ENCODE peak calls at places on chromosomes 12 and 14, in five cellular contexts. A is cardiac fibroblast, X is fibroblast of pulmonary artery, E is uterus, N is fibroblast of lung. J is an unnamed sample.
A peak's percentile ranks its signal among the peaks of the same experiment; 100 is the strongest.

GRCh38 chr14:86838363-86838762 is 1154.6 kb downstream of the GALC start:
- DNase-seq in A (peak; percentile 31), E (no peak), X (no peak), N (peak; percentile 24), J (no peak)

GRCh38 chr12:66776974-66777373 is 98.1 kb upstream of the GRIP1 start:
- DNase-seq in A (no peak), N (no peak), E (no peak), X (no peak), J (no peak)

GRCh38 chr12:182381-182883 is 31.5 kb downstream of the SLC6A12 start:
- DNase-seq in E (no peak), X (peak; percentile 57), A (peak; percentile 44), N (peak; percentile 70), J (no peak)

GRCh38 chr14:26605602-26606001 is 7.8 kb upstream of the NOVA1 start:
- DNase-seq in E (no peak), A (no peak), N (no peak), X (no peak), J (no peak)

GRCh38 chr12:51793201-51793600 is 55.3 kb downstream of the FIGNL2 start:
- DNase-seq in A (no peak), N (no peak), X (no peak), E (no peak), J (no peak)

GRCh38 chr14:95941897-95942296 is 65.3 kb downstream of the TUNAR start:
- DNase-seq in N (no peak), A (no peak), E (no peak), X (no peak), J (no peak)

GRCh38 chr12:82124711-82125110 is 233.5 kb downstream of the CCDC59 start:
- DNase-seq in N (no peak), E (no peak), X (no peak), A (no peak), J (no peak)

GRCh38 chr12:44558340-44559100 is 317.6 kb downstream of the NELL2 start:
- DNase-seq in N (no peak), A (no peak), X (no peak), E (no peak), J (no peak)

GRCh38 chr12:43776498-43776897 is 17.7 kb downstream of the IRAK4 start:
- DNase-seq in A (peak; percentile 42), X (peak; percentile 36), N (peak; percentile 53), E (no peak), J (no peak)

GRCh38 chr12:68624933-68625332 is 14.2 kb downstream of the RAP1B start:
- DNase-seq in X (no peak), E (no peak), N (no peak), A (no peak), J (no peak)

GRCh38 chr12:113889076-113889475 is 77.0 kb downstream of the RBM19 start:
- DNase-seq in N (no peak), X (no peak), E (no peak), A (no peak), J (no peak)

GRCh38 chr14:73234586-73235394 is 2.5 kb upstream of the PAPLN start:
- DNase-seq in X (no peak), N (no peak), A (no peak), E (no peak), J (no peak)

GRCh38 chr12:102757154-102757873 is 159.7 kb downstream of the PAH start:
- DNase-seq in N (no peak), X (no peak), E (peak; percentile 79), A (peak; percentile 50), J (no peak)

GRCh38 chr14:61202124-61202523 is 79.0 kb downstream of the TMEM30B start:
- DNase-seq in N (no peak), E (no peak), X (no peak), A (no peak), J (no peak)

GRCh38 chr14:50762001-50762930 is 68.7 kb downstream of the NIN start:
- DNase-seq in X (peak; percentile 42), E (no peak), N (peak; percentile 60), A (peak; percentile 7), J (no peak)

GRCh38 chr14:73289729-73290128 is 52.4 kb downstream of the PAPLN start:
- DNase-seq in A (no peak), N (no peak), E (no peak), X (no peak), J (no peak)

GRCh38 chr12:101795786-101796185 is 35.0 kb downstream of the GNPTAB start:
- DNase-seq in E (no peak), A (no peak), X (no peak), N (no peak), J (no peak)

GRCh38 chr12:25972783-25973182 is 14.3 kb downstream of the RASSF8 start:
- DNase-seq in N (peak; percentile 84), E (no peak), X (peak; percentile 79), A (peak; percentile 76), J (no peak)

GRCh38 chr12:118120579-118121363 is 15.2 kb upstream of the PEBP1 start:
- DNase-seq in E (peak; percentile 63), A (peak; percentile 78), X (peak; percentile 75), N (peak; percentile 73), J (peak; percentile 79)

GRCh38 chr14:90518941-90519256 is 122.1 kb downstream of the CALM1 start:
- DNase-seq in E (no peak), N (no peak), X (no peak), A (peak; percentile 42), J (peak; percentile 58)

GRCh38 chr14:105765893-105766614 is 239.7 kb downstream of the TMEM121 start:
- DNase-seq in E (no peak), X (no peak), N (no peak), A (no peak), J (no peak)

GRCh38 chr14:36057452-36058142 is 118.9 kb downstream of the PTCSC3 start:
- DNase-seq in N (no peak), E (no peak), A (no peak), X (no peak), J (no peak)

GRCh38 chr14:37278673-37279538 is 81.2 kb downstream of the MIPOL1 start:
- DNase-seq in A (no peak), X (no peak), E (no peak), N (no peak), J (no peak)

GRCh38 chr12:11227373-11227772 is 40.6 kb upstream of the TAS2R42 start:
- DNase-seq in E (no peak), N (no peak), X (no peak), A (no peak), J (no peak)

GRCh38 chr12:117674313-117674712 is 294.5 kb downstream of the KSR2 start:
- DNase-seq in N (no peak), A (no peak), E (no peak), X (no peak), J (no peak)

GRCh38 chr14:65040666-65041433 is 54.2 kb downstream of the FNTB start:
- DNase-seq in X (no peak), N (no peak), E (no peak), A (no peak), J (no peak)

GRCh38 chr12:77954156-77954555 is 123.5 kb downstream of the NAV3 start:
- DNase-seq in A (no peak), X (no peak), E (no peak), N (peak; percentile 62), J (no peak)

GRCh38 chr14:96584199-96584906 is 82.2 kb downstream of the PAPOLA start:
- DNase-seq in E (no peak), X (peak; percentile 10), A (peak; percentile 13), N (no peak), J (peak; percentile 83)

GRCh38 chr12:54018608-54018984 is 9.6 kb upstream of the HOXC6 start:
- DNase-seq in E (no peak), X (no peak), A (no peak), N (no peak), J (no peak)

GRCh38 chr14:31194095-31194494 is 13.5 kb downstream of the HECTD1 start:
- DNase-seq in E (no peak), N (peak; percentile 41), A (no peak), X (no peak), J (no peak)

GRCh38 chr12:124588689-124589318 is 21.4 kb upstream of the NCOR2 start:
- DNase-seq in X (peak; percentile 79), A (peak; percentile 58), N (peak; percentile 72), E (peak; percentile 56), J (no peak)

GRCh38 chr14:50659327-50659974 is 8.7 kb downstream of the SAV1 start:
- DNase-seq in A (no peak), E (no peak), N (no peak), X (no peak), J (no peak)

GRCh38 chr14:103087343-103087835 is 3.4 kb downstream of the LBHD2 start:
- DNase-seq in A (no peak), N (no peak), E (no peak), X (no peak), J (no peak)

GRCh38 chr12:27969901-27970390 is 2.6 kb downstream of the PTHLH start:
- DNase-seq in N (no peak), A (peak; percentile 59), E (peak; percentile 39), X (peak; percentile 61), J (peak; percentile 57)
- TF ChIP-seq CTCF in N (no peak), A (no peak), E (no peak), X (no peak), J (no peak)

GRCh38 chr14:75794615-75795038 is 133.6 kb downstream of the TTLL5 start:
- DNase-seq in X (peak; percentile 88), A (peak; percentile 91), N (peak; percentile 87), E (no peak), J (no peak)

GRCh38 chr14:75793806-75794205 is 132.8 kb downstream of the TTLL5 start:
- DNase-seq in A (peak; percentile 68), N (peak; percentile 60), E (no peak), X (peak; percentile 46), J (no peak)
- TF ChIP-seq CTCF in A (peak; percentile 22), N (peak; percentile 30), E (peak; percentile 43), X (peak; percentile 20), J (no peak)

DNA sequence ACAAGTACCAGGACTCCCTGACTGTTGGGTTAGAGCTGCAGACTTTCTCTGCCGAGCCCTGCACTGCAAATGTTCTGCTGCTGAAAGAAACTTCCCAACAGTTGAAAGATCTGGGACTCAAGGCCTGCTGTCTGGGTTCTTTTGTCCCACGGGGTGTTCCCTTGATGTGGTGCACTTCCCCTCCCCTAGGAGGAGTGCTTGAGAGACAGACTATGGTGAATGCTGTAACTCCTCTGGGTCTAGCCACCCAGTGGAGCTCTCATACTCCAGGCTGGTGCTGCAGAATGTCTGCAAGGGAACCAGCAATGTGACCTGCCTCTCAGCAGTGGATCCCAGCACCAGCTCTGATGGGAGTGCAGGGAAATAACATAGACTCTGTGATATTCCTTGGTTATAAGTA is 129.2 kb upstream of the SLCO1B1 start:
- DNase-seq in A (no peak), E (no peak), N (no peak), X (no peak), J (no peak)
- TF ChIP-seq CTCF in A (no peak), E (no peak), N (no peak), X (no peak), J (no peak)

DNA sequence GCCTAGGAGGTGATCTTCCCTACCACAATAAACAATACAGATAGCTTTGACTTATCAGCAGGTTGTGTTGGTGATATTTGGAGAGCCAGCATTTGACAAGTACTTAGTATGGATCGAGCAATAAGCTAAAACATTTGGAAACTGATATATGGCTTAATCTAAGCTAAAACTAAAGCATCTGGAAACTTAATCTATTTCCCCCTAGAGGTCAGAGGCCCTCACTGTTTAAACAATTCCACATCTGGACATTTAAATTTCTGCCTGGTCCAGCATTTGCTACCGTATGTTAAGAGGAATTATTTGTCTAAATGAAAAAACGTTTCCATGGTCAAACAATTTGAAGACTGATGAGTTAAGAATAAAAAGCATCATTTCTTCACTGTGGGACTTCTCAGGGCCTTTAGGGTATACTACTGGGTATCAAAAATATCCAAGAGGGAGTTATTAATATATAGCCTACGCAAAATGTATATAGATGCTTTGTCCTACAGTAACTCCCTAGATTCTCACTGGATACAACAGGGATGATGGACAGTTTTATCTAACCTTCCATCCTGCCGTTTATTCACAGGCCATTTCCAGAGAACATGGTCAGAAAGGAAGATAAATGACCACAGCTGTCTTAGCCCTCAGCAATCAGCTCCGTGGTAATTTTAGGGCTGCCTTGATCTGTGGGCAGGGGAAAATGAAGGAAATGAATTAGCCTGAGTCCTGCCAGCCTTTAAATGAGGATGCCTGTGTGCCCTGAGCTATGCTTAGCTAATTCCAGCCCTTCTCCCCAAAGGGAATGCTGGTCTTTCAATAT is 135.4 kb upstream of the NUDT4 start:
- DNase-seq in A (no peak), X (no peak), E (no peak), N (peak; percentile 61), J (no peak)
- TF ChIP-seq CTCF in A (no peak), X (no peak), E (no peak), N (peak; percentile 23), J (no peak)

J was measured in endothelial cell.